ENCODE peak calls at places on chromosomes 16 and 17, in ten cellular contexts. Y is activated B cell treated with CpG ODN at 0.5 μM for 24 hours; E is T-helper 2 cell; T is activated CD4-positive, alpha-beta memory T cell treated with anti-CD3 and anti-CD28 coated beads, Interleukin-2, amount 10 ng/mL, durations not matched to agents 7 days and 5 days; Q is ascending aorta; B is effector memory CD8-positive, alpha-beta T cell; G is HTR-8/SVneo; D is ELR; R is endothelial cell; K is NCI-H345. I is an unnamed sample.

GRCh38 chr16:72844225-72844920 is 203.6 kb downstream of the ZFHX3 start:
- DNase-seq in Y (no peak), E (no peak), T (no peak), Q (no peak), B (no peak), G (no peak), D (no peak), R (no peak), K (no peak), I (peak; percentile 17)

GRCh38 chr17:77125432-77125901 is 15.3 kb upstream of the SEC14L1 start:
- DNase-seq in Y (no peak), E (no peak), T (no peak), Q (no peak), B (no peak), G (peak; percentile 98), D (peak; percentile 100), R (no peak), K (peak; percentile 20), I (no peak)

GRCh38 chr17:55705847-55706246 is 16.8 kb downstream of the TMEM100 start:
- DNase-seq in Y (no peak), E (no peak), T (no peak), Q (no peak), B (no peak), G (no peak), D (peak; percentile 40), R (no peak), K (peak; percentile 65), I (no peak)

GRCh38 chr17:8862213-8863056 is 5.0 kb downstream of the PIK3R6 start:
- DNase-seq in Y (no peak), E (no peak), T (no peak), Q (no peak), B (no peak), G (no peak), D (no peak), R (no peak), K (no peak), I (no peak)

GRCh38 chr17:9239260-9239820 is 218.0 kb downstream of the NTN1 start:
- DNase-seq in Y (no peak), E (no peak), T (no peak), Q (no peak), B (no peak), G (no peak), D (no peak), R (peak; percentile 22), K (no peak), I (no peak)

GRCh38 chr17:1495265-1495664 is 2.8 kb upstream of the MYO1C start:
- DNase-seq in Y (no peak), E (no peak), T (no peak), Q (no peak), B (no peak), G (no peak), D (no peak), R (no peak), K (no peak), I (no peak)

GRCh38 chr17:48752399-48753288 is 24.1 kb upstream of the HOXB13 start:
- DNase-seq in Y (no peak), E (no peak), T (no peak), Q (no peak), B (no peak), G (no peak), D (no peak), R (no peak), K (no peak), I (no peak)

GRCh38 chr16:54627616-54628015 is 303.0 kb upstream of the IRX5 start:
- DNase-seq in Y (no peak), E (no peak), T (no peak), Q (no peak), B (no peak), G (no peak), D (peak; percentile 9), R (no peak), K (no peak), I (no peak)

GRCh38 chr17:56393156-56393555 is 200.3 kb upstream of the NOG start:
- DNase-seq in Y (no peak), E (no peak), T (no peak), Q (no peak), B (no peak), G (no peak), D (no peak), R (no peak), K (no peak), I (no peak)